ENCODE peak calls at places on chromosomes 4 and X, in eight cellular contexts. G is sigmoid colon, E is left ventricle myocardium inferior, C is WERI-Rb-1, R is coronary artery, Y is spleen, P is cardiac muscle cell, Q is Caco-2. J is an unnamed sample.

GRCh38 chrX:53813663-53814440 is 127.3 kb upstream of the HUWE1 start:
- DNase-seq in C (no peak), G (no peak), P (no peak), R (no peak), E (no peak), Q (no peak), Y (no peak), J (no peak)

GRCh38 chrX:115494133-115494532 is 66.8 kb upstream of the PLS3 start:
- DNase-seq in Y (no peak), Q (no peak), P (no peak), G (no peak), C (no peak), E (no peak), R (no peak), J (no peak)

GRCh38 chr4:104989363-104989762 is 157.3 kb upstream of the TET2 start:
- DNase-seq in P (peak; percentile 8), Q (no peak), G (no peak), R (no peak), Y (no peak), E (no peak), C (no peak), J (no peak)

GRCh38 chr4:145234086-145234694 is 53.8 kb upstream of the OTUD4 start:
- DNase-seq in Q (peak; percentile 67), Y (no peak), P (peak; percentile 78), G (no peak), C (peak; percentile 76), R (no peak), E (no peak), J (no peak)

GRCh38 chrX:72019487-72019886 is 108.8 kb downstream of the NHSL2 start:
- DNase-seq in C (peak; percentile 60), P (no peak), Q (no peak), Y (no peak), G (no peak), E (no peak), R (peak; percentile 46), J (no peak)

GRCh38 chr4:151854731-151855130 is 93.9 kb upstream of the GATB start:
- DNase-seq in C (no peak), Q (no peak), G (no peak), E (no peak), R (no peak), P (no peak), Y (no peak), J (no peak)

GRCh38 chr4:23485793-23486192 is 404.1 kb downstream of the PPARGC1A start:
- DNase-seq in C (no peak), R (no peak), Y (no peak), P (peak; percentile 67), G (no peak), E (no peak), Q (no peak), J (no peak)

GRCh38 chr4:105551968-105552746 is at the start of gene ARHGEF38:
- DNase-seq in Y (no peak), R (no peak), Q (peak; percentile 58), E (no peak), G (no peak), C (no peak), P (peak; percentile 2), J (no peak)

GRCh38 chr4:173415885-173416658 is 17.2 kb upstream of the SCRG1 start:
- DNase-seq in E (peak; percentile 48), Y (peak; percentile 88), G (peak; percentile 76), R (peak; percentile 75), Q (no peak), P (peak; percentile 49), C (no peak), J (no peak)

GRCh38 chr4:166045457-166045856 is 172.4 kb downstream of the TLL1 start:
- DNase-seq in R (no peak), C (no peak), P (no peak), Q (no peak), E (no peak), Y (no peak), G (no peak), J (no peak)

GRCh38 chr4:81445196-81445595 is 26.5 kb downstream of the RASGEF1B start:
- DNase-seq in G (no peak), E (no peak), R (no peak), C (no peak), P (no peak), Y (no peak), Q (no peak), J (no peak)

GRCh38 chr4:16858275-16858752 is 40.1 kb downstream of the LDB2 start:
- DNase-seq in G (no peak), R (no peak), E (no peak), C (no peak), P (peak; percentile 54), Y (no peak), Q (no peak), J (no peak)

GRCh38 chrX:23634181-23634580 is 33.1 kb upstream of the PRDX4 start:
- DNase-seq in P (no peak), R (no peak), G (no peak), Q (no peak), E (no peak), Y (no peak), C (no peak), J (no peak)

GRCh38 chr4:38060829-38061431 is 100.7 kb downstream of the PTTG2 start:
- DNase-seq in E (no peak), P (peak; percentile 75), Y (no peak), G (no peak), Q (no peak), R (no peak), C (no peak), J (no peak)

GRCh38 chrX:78957768-78958130 is 12.6 kb downstream of the P2RY10 start:
- DNase-seq in C (no peak), E (no peak), Q (no peak), Y (no peak), P (no peak), R (no peak), G (no peak), J (no peak)

GRCh38 chrX:142238536-142238935 is 33.4 kb upstream of the MAGEC2 start:
- DNase-seq in R (no peak), E (no peak), P (no peak), Y (no peak), G (no peak), Q (no peak), C (no peak), J (no peak)

GRCh38 chr4:24476209-24476781 is 108.1 kb downstream of the DHX15 start:
- DNase-seq in R (no peak), Y (no peak), P (peak; percentile 46), Q (no peak), C (no peak), G (no peak), E (no peak), J (no peak)

DNA sequence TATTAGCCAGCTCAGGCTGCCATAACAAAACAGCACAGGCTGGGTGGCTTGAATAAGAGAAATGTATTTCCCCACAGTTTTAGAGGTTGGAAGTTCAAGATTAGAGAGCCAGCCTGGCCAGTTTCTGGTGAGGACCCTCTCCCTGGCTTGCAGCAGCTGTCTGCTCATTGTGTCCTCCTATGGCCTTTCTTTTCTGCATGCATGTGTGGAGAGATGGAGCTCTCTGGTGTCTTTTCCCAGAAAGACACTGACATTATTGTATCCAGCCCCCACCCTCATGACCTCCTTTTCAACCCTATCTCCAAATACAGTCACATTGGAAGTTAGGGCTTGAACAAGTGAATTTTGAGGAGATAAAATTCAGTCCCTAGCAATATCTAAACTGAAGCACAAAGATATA is 263.8 kb upstream of the PABPC4L start:
- DNase-seq in Y (no peak), E (no peak), C (peak; percentile 55), G (no peak), R (no peak), P (no peak), Q (peak; percentile 1), J (no peak)
- TF ChIP-seq CTCF in Y (no peak), E (no peak), C (peak; percentile 61), G (no peak), R (no peak), P (no peak), Q (peak; percentile 10), J (no peak)

GRCh38 chr4:153532227-153532626 is 66.1 kb downstream of the TMEM131L start:
- DNase-seq in C (no peak), G (no peak), E (no peak), Y (no peak), P (no peak), R (no peak), Q (no peak), J (no peak)

GRCh38 chr4:153529646-153530045 is 63.5 kb downstream of the TMEM131L start:
- DNase-seq in Y (no peak), P (peak; percentile 66), G (no peak), C (no peak), R (no peak), E (no peak), Q (no peak), J (no peak)

GRCh38 chr4:153530284-153530995 is 64.3 kb downstream of the TMEM131L start:
- DNase-seq in E (no peak), C (no peak), R (no peak), Y (no peak), P (no peak), Q (no peak), G (no peak), J (no peak)

GRCh38 chr4:153532636-153533035 is 66.5 kb downstream of the TMEM131L start:
- DNase-seq in R (no peak), G (no peak), C (no peak), Y (no peak), P (no peak), Q (no peak), E (no peak), J (no peak)

DNA sequence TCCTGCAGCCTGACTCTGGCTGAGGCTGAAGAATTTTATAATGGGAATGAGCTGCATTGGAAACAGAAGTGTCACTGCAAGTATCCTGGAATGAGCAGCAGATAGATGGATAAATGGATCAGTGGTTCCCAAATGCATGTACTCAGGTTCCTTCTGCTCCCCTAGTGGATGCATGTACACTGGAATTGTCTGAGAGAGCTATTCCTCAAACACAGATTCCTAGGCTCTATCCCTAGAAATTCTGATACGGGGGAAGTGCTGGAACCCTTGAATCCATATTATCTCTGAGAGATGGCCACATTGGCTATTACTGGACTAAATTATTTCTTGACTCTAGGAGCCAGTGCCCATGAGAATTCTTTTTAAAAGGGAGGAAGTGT is 64.8 kb downstream of the TMEM131L start:
- DNase-seq in P (no peak), Q (no peak), G (no peak), C (no peak), E (no peak), Y (no peak), R (no peak), J (no peak)
- TF ChIP-seq CTCF in P (peak; percentile 19), Q (no peak), G (no peak), C (peak; percentile 13), E (peak; percentile 38), Y (no peak), R (no peak), J (no peak)

GRCh38 chr4:14985843-14986242 is 16.4 kb upstream of the CPEB2 start:
- DNase-seq in Y (no peak), E (no peak), P (no peak), C (no peak), Q (no peak), R (no peak), G (no peak), J (no peak)
- TF ChIP-seq CTCF in Y (no peak), E (no peak), P (no peak), C (no peak), Q (no peak), R (no peak), G (no peak), J (no peak)

DNA sequence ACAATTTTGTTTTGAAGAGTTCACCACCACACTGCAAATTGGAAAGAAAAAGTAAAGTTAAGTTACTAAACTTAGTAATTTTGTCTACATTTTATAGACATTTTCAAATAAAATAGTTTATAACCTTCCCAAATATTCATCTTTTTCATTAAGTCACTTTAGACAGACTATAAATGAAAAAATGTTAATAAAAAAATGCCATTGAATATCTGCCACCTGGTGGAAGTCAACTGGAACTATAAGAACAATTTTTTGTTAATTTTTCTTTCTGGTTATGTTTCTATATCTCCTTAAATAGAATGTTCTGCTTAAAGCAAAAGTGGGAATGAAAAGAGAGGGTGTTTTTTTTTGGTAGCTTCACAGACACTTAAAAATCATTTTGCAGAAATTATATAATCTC is 534.4 kb upstream of the PCDH10 start:
- DNase-seq in G (no peak), C (no peak), Y (no peak), E (no peak), P (peak; percentile 22), Q (no peak), R (no peak), J (no peak)
- TF ChIP-seq CTCF in G (no peak), C (no peak), Y (no peak), E (peak; percentile 10), P (peak; percentile 38), Q (no peak), R (no peak), J (peak; percentile 68)

J was measured in RWPE2.